ENCODE peak calls at places on chromosomes 11 and 22, in eight cellular contexts. Z is A549, O is WTC11, P is NB4, B is HCT116, Q is GM12878, U is SK-N-SH, L is K562. I is an unnamed sample.

GRCh38 chr11:87859583-87859982 is 315.7 kb downstream of the RAB38 start:
- DNase-seq in L (no peak), P (no peak), U (no peak), B (no peak), Q (no peak), Z (no peak), O (no peak), I (peak; percentile 34)

GRCh38 chr11:7268727-7269126 is 17.0 kb downstream of the SYT9 start:
- DNase-seq in L (no peak), Q (no peak), P (no peak), U (no peak), O (no peak), B (no peak), Z (no peak), I (no peak)

GRCh38 chr11:30016588-30017363 is at the start of gene KCNA4:
- DNase-seq in B (no peak), L (peak; percentile 39), Z (peak; percentile 21), Q (no peak), O (peak; percentile 68), P (no peak), U (peak; percentile 66), I (no peak)

GRCh38 chr11:29959488-29959887 is 57.3 kb downstream of the KCNA4 start:
- DNase-seq in B (no peak), P (no peak), U (no peak), L (no peak), O (no peak), Q (no peak), Z (no peak), I (no peak)

GRCh38 chr11:122843281-122844150 is 5.2 kb downstream of the CRTAM start:
- DNase-seq in L (no peak), B (no peak), U (no peak), O (no peak), Z (no peak), P (no peak), Q (no peak), I (no peak)

GRCh38 chr11:75557649-75558494 is 4.2 kb upstream of the SERPINH1 start:
- DNase-seq in P (no peak), O (no peak), Z (no peak), Q (no peak), U (no peak), B (no peak), L (peak; percentile 51), I (peak; percentile 76)

GRCh38 chr22:35540600-35541253 is at the start of gene RASD2:
- DNase-seq in Q (no peak), Z (peak; percentile 51), O (peak; percentile 56), L (no peak), P (peak; percentile 55), U (no peak), B (no peak), I (no peak)

GRCh38 chr11:58531865-58532341 is 24.0 kb upstream of the OR5B21 start:
- DNase-seq in Q (no peak), L (no peak), Z (no peak), P (no peak), B (no peak), O (no peak), U (no peak), I (no peak)

GRCh38 chr11:10680956-10681487 is 12.5 kb downstream of the IRAG1 start:
- DNase-seq in O (no peak), L (no peak), P (no peak), Z (no peak), B (no peak), U (no peak), Q (no peak), I (no peak)

DNA sequence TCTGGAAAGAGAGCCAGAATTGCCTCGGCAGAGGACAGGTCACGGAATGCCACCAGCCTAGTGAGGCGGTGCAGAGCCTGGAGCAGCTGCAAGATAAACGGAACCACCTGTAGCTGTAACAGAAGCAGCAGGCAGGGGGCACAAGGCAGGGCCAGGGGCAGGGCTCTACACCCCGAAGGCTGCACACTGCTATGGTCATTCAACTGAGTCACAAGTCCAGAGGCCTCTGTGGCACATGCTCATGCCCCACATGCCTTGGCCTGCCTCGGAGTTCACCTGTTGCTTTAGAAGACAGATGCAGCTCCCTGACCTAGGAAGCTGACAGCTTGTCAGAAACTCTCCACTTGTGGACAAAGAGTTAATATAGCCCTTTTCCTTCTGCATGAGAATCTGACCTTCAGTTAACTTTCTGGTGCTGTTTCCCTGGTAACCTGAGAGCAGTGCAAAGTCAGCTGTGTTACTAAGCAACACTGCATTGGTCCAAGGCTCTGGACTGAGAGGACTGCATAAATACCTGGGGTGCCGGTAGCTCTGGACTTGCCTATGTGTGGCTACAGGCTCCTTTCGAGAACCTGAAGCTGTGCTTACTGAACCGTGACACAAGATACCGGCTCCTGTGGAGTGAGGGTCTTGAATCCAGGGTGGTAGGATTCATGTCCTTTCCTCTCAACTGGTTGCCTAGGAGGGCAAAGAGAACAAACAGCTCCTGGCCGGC is 10.5 kb downstream of the COMMD9 start:
- DNase-seq in Q (no peak), O (no peak), L (no peak), P (no peak), Z (no peak), U (no peak), B (no peak), I (no peak)
- TF ChIP-seq MAX in Q (no peak), O (no peak), L (no peak), P (no peak), Z (no peak), U (no peak), B (no peak), I (no peak)

GRCh38 chr11:40037005-40037404 is 1422.4 kb downstream of the LRRC4C start:
- DNase-seq in U (no peak), Z (no peak), P (no peak), L (no peak), Q (no peak), O (no peak), B (no peak), I (no peak)
- TF ChIP-seq MAX in U (no peak), Z (no peak), P (no peak), L (no peak), Q (no peak), O (no peak), B (no peak), I (no peak)

GRCh38 chr11:118175031-118175531 is 1.4 kb downstream of the SCN2B start:
- DNase-seq in L (no peak), Q (no peak), P (no peak), B (no peak), Z (no peak), U (no peak), O (no peak), I (no peak)
- TF ChIP-seq MAX in L (no peak), Q (no peak), P (no peak), B (no peak), Z (no peak), U (no peak), O (no peak), I (no peak)

GRCh38 chr11:102783720-102784119 is 3.3 kb upstream of the MMP10 start:
- DNase-seq in U (no peak), Q (no peak), O (no peak), B (no peak), P (no peak), L (no peak), Z (no peak), I (no peak)
- TF ChIP-seq MAX in U (no peak), Q (no peak), O (no peak), B (no peak), P (no peak), L (no peak), Z (no peak), I (no peak)

GRCh38 chr11:2522636-2523255 is 77.9 kb downstream of the KCNQ1 start:
- DNase-seq in O (peak; percentile 10), B (no peak), Z (no peak), P (no peak), U (peak; percentile 30), L (no peak), Q (no peak), I (no peak)
- TF ChIP-seq MAX in O (no peak), B (no peak), Z (no peak), P (no peak), U (no peak), L (no peak), Q (no peak), I (no peak)

GRCh38 chr22:40153186-40153585 is 24.5 kb upstream of the TNRC6B start:
- DNase-seq in P (no peak), Z (no peak), B (no peak), U (no peak), Q (no peak), O (no peak), L (no peak), I (no peak)
- TF ChIP-seq MAX in P (no peak), Z (no peak), B (no peak), U (no peak), Q (no peak), O (no peak), L (no peak), I (no peak)

GRCh38 chr22:38299001-38299651 is 18.1 kb downstream of the CSNK1E start:
- DNase-seq in P (no peak), O (no peak), Q (no peak), B (no peak), L (no peak), Z (no peak), U (no peak), I (no peak)
- TF ChIP-seq MAX in P (no peak), O (no peak), Q (no peak), B (no peak), L (no peak), Z (no peak), U (no peak), I (no peak)

DNA sequence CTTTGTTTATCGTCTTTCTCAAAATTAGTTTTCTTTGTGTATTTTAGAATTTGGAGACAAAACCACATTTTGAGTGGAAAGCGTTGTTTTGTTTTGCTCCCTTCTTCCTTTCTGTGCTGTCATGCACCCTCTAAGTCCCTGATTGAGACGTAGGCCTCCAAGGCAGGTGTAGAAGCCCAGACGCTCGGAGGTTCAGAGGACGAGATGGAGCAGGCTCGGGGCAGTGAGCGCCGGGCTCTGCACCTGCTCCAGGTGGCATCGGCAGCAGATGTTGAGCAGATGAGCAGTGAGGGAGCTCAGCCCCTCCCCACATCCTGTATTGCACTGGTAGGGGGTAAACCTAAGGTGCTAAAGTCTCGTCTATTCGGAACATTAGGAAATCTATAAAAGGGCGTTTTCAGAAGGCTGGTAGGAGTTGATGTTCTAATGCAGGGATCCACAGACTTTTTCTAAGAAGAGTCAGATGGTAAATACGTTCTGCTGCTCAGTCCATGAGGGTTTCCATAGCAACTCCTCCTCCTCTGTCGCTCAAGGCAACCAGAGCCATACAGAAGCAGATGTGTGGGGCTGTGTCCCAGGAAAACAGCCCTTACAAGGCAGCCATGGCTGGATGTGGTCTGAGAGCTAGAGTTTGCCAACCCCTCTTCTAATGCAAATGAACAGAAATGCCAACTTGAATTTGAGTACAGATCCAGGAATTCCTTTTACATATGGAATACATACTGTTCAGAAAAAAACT is 724.2 kb downstream of the BRD1 start:
- DNase-seq in Z (no peak), P (no peak), B (no peak), Q (no peak), U (peak; percentile 73), L (no peak), O (no peak), I (no peak)
- TF ChIP-seq MAX in Z (no peak), P (no peak), B (no peak), Q (no peak), U (no peak), L (no peak), O (no peak), I (no peak)

GRCh38 chr11:555500-556174 is 4.9 kb downstream of the LMNTD2 start:
- DNase-seq in L (no peak), Q (no peak), P (no peak), O (no peak), Z (no peak), U (peak; percentile 59), B (no peak), I (no peak)
- TF ChIP-seq MAX in L (no peak), Q (no peak), P (no peak), O (no peak), Z (no peak), U (no peak), B (no peak), I (no peak)

I was measured in endothelial cell of umbilical vein.